ENCODE peak calls at places on chromosomes 16 and 17, in seven cellular contexts. W is HCT116, F is K562, R is SK-N-SH, Q is H1, J is GM12878, T is HepG2. P is an unnamed sample.

GRCh38 chr17:43021739-43022512 is at the start of gene VAT1:
- DNase-seq in W (peak), F (peak), R (peak), Q (no peak), J (no peak), T (peak), P (no peak)

GRCh38 chr17:34673516-34673915 is 94.1 kb downstream of the TMEM132E start:
- DNase-seq in W (no peak), F (no peak), R (no peak), Q (no peak), J (no peak), T (no peak), P (no peak)

GRCh38 chr17:35709874-35710273 is 21.6 kb upstream of the RASL10B start:
- DNase-seq in W (peak), F (no peak), R (no peak), Q (no peak), J (no peak), T (no peak), P (no peak)

GRCh38 chr17:20920813-20921199 is 122.0 kb downstream of the USP22 start:
- DNase-seq in W (no peak), F (no peak), R (no peak), Q (no peak), J (no peak), T (no peak), P (no peak)

GRCh38 chr17:51423421-51424160 is 163.2 kb downstream of the UTP18 start:
- DNase-seq in W (no peak), F (no peak), R (no peak), Q (no peak), J (no peak), T (no peak), P (no peak)

GRCh38 chr16:14303654-14304394 is 232.7 kb downstream of the MRTFB start:
- DNase-seq in W (no peak), F (peak), R (no peak), Q (no peak), J (no peak), T (no peak), P (no peak)

GRCh38 chr17:47914296-47914948 is 18.4 kb downstream of the SP2 start:
- DNase-seq in W (no peak), F (no peak), R (no peak), Q (no peak), J (no peak), T (no peak), P (no peak)

GRCh38 chr17:73420897-73421296 is 109.1 kb upstream of the CDC42EP4 start:
- DNase-seq in W (peak), F (peak), R (peak), Q (no peak), J (no peak), T (peak), P (no peak)

GRCh38 chr17:38547439-38547838 is 58.3 kb downstream of the SRCIN1 start:
- DNase-seq in W (no peak), F (no peak), R (no peak), Q (no peak), J (no peak), T (no peak), P (no peak)

GRCh38 chr17:2872282-2872681 is 76.0 kb downstream of the RAP1GAP2 start:
- DNase-seq in W (no peak), F (no peak), R (no peak), Q (no peak), J (no peak), T (no peak), P (no peak)

GRCh38 chr17:62692721-62693431 is 65.4 kb downstream of the MRC2 start:
- DNase-seq in W (no peak), F (peak), R (peak), Q (no peak), J (no peak), T (peak), P (no peak)

GRCh38 chr17:43816336-43817320 is 16.3 kb downstream of the MPP3 start:
- DNase-seq in W (no peak), F (no peak), R (no peak), Q (no peak), J (no peak), T (no peak), P (no peak)

GRCh38 chr16:1614226-1615102 is 2.3 kb downstream of the CRAMP1 start:
- DNase-seq in W (no peak), F (peak), R (peak), Q (no peak), J (no peak), T (no peak), P (no peak)

GRCh38 chr16:10876799-10877341 is at the start of gene CIITA:
- DNase-seq in W (peak), F (no peak), R (no peak), Q (no peak), J (peak), T (no peak), P (peak)

GRCh38 chr16:14365200-14365851 is 264.7 kb downstream of the PARN start:
- DNase-seq in W (no peak), F (no peak), R (no peak), Q (no peak), J (no peak), T (no peak), P (no peak)

GRCh38 chr16:77794586-77794985 is 6.2 kb downstream of the VAT1L start:
- DNase-seq in W (no peak), F (no peak), R (no peak), Q (no peak), J (no peak), T (no peak), P (no peak)

GRCh38 chr17:21278304-21279197 is 6.0 kb upstream of the MAP2K3 start:
- DNase-seq in W (no peak), F (no peak), R (no peak), Q (no peak), J (no peak), T (no peak), P (no peak)

GRCh38 chr17:45170976-45171337 is 9.3 kb downstream of the HEXIM2 start:
- DNase-seq in W (peak), F (no peak), R (peak), Q (no peak), J (no peak), T (no peak), P (no peak)

GRCh38 chr16:87806608-87807546 is 41.1 kb upstream of the KLHDC4 start:
- DNase-seq in W (peak), F (peak), R (peak), Q (no peak), J (no peak), T (peak), P (peak)

GRCh38 chr16:82881517-82881916 is 254.7 kb downstream of the CDH13 start:
- DNase-seq in W (no peak), F (no peak), R (no peak), Q (no peak), J (no peak), T (no peak), P (no peak)

GRCh38 chr17:75721463-75722011 is 278 bp downstream of the ITGB4 start:
- DNase-seq in W (no peak), F (no peak), R (peak), Q (no peak), J (no peak), T (no peak), P (no peak)

GRCh38 chr16:56860226-56861020 is 4.6 kb upstream of the SLC12A3 start:
- DNase-seq in W (no peak), F (no peak), R (no peak), Q (no peak), J (peak), T (peak), P (no peak)

GRCh38 chr17:35094902-35095301 is 24.8 kb downstream of the RAD51D start:
- DNase-seq in W (peak), F (no peak), R (no peak), Q (no peak), J (no peak), T (peak), P (no peak)

GRCh38 chr16:80299416-80299815 is 241.4 kb upstream of the DYNLRB2 start:
- DNase-seq in W (no peak), F (no peak), R (no peak), Q (no peak), J (no peak), T (peak), P (no peak)

GRCh38 chr17:17079761-17080160 is 37.5 kb downstream of the MPRIP start:
- DNase-seq in W (no peak), F (no peak), R (no peak), Q (no peak), J (no peak), T (no peak), P (no peak)

GRCh38 chr17:64133546-64134215 is 3.7 kb upstream of the ERN1 start:
- DNase-seq in W (peak), F (peak), R (peak), Q (no peak), J (no peak), T (peak), P (peak)

GRCh38 chr17:320139-320538 is 32.5 kb downstream of the RPH3AL start:
- DNase-seq in W (no peak), F (no peak), R (no peak), Q (no peak), J (no peak), T (no peak), P (no peak)

GRCh38 chr16:31502981-31503380 is 5.2 kb downstream of the RUSF1 start:
- DNase-seq in W (no peak), F (no peak), R (no peak), Q (no peak), J (no peak), T (no peak), P (no peak)

GRCh38 chr16:5054876-5055865 is 10.6 kb downstream of the C16orf89 start:
- DNase-seq in W (no peak), F (peak), R (no peak), Q (no peak), J (no peak), T (no peak), P (no peak)
- TF ChIP-seq SIN3A in W (no peak), F (no peak), R (no peak), Q (no peak), J (no peak), T (no peak), P (no peak)

GRCh38 chr17:7502987-7503386 is 18.8 kb downstream of the POLR2A start:
- DNase-seq in W (no peak), F (no peak), R (no peak), Q (no peak), J (no peak), T (no peak), P (no peak)
- TF ChIP-seq POLR2AphosphoS5 in W (no peak), F (no peak), R (no peak), Q (no peak), J (no peak), T (no peak), P (no peak)

GRCh38 chr16:69563605-69564580 is 1.9 kb upstream of the NFAT5 start:
- DNase-seq in W (no peak), F (no peak), R (no peak), Q (no peak), J (peak), T (peak), P (no peak)

GRCh38 chr16:69564845-69565610 is 738 bp upstream of the NFAT5 start:
- DNase-seq in W (no peak), F (no peak), R (no peak), Q (no peak), J (no peak), T (no peak), P (no peak)

GRCh38 chr16:69566437-69567030 is 768 bp downstream of the NFAT5 start:
- DNase-seq in W (no peak), F (peak), R (peak), Q (no peak), J (no peak), T (peak), P (no peak)

GRCh38 chr16:69567031-69567680 is 1.4 kb downstream of the NFAT5 start:
- DNase-seq in W (no peak), F (no peak), R (peak), Q (no peak), J (no peak), T (peak), P (no peak)

GRCh38 chr16:69565611-69566436 is at the start of gene NFAT5:
- DNase-seq in W (peak), F (peak), R (peak), Q (peak), J (no peak), T (peak), P (no peak)
- TF ChIP-seq CTCF in W (no peak), F (no peak), R (no peak), Q (no peak), J (no peak), T (peak), P (no peak)

GRCh38 chr17:83004791-83005380 is 74.5 kb upstream of the METRNL start:
- DNase-seq in W (no peak), F (no peak), R (peak), Q (no peak), J (no peak), T (no peak), P (no peak)

GRCh38 chr17:83007504-83008475 is 71.6 kb upstream of the METRNL start:
- DNase-seq in W (no peak), F (no peak), R (peak), Q (no peak), J (no peak), T (no peak), P (no peak)

GRCh38 chr17:83008526-83008925 is 70.9 kb upstream of the METRNL start:
- DNase-seq in W (no peak), F (no peak), R (peak), Q (no peak), J (no peak), T (no peak), P (no peak)

GRCh38 chr17:83005639-83006038 is 73.8 kb upstream of the METRNL start:
- DNase-seq in W (no peak), F (no peak), R (peak), Q (no peak), J (no peak), T (no peak), P (no peak)

DNA sequence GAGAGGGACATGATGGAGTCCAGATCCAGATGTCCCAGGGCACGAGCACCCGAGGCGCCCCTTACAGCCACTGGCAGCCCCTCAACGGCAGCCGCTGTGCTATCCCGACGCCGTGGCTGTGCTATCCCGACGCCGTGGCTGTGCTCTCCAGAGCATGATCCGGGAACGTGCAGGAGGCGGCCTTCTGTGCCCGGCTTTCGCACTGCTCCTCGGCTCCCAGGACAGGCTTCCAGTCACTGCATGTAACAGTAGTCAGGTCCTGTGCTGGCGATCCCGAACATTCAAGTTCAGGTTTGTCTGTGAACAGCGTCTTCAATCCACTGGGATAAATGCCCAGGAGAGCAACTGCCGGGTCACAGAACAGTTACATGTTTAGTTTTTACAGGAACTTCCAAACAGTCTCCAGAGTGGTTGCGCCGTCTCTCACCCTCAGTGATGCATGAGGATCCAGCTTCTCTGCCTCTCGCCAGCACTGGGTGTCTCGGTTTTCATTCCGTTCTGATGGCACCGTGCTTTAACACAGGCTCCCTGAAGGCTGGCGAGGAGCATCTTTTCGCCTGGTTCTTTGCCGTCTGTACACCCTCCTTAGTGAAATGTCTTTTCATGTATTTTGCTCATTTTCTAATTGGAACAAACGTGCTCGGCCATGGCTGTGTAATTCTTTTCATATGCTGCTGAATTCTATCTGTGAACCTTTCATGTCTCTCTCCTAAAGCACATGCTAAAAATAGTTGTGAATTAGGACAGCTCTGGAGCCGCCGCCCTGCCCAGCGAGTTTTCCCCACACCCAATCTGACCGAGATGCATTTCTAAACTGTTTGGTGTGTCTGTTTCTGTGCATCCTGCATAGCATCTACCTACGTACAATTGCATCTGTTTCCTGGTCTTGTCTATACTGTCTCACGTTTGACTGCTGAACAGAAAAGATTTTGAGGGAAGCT is 72.6 kb upstream of the METRNL start:
- DNase-seq in W (no peak), F (no peak), R (peak), Q (no peak), J (no peak), T (no peak), P (no peak)
- TF ChIP-seq SIN3A in W (no peak), F (no peak), R (no peak), Q (no peak), J (no peak), T (no peak), P (no peak)

GRCh38 chr16:27228621-27229501 is 25.5 kb downstream of the KDM8 start:
- DNase-seq in W (no peak), F (peak), R (no peak), Q (no peak), J (no peak), T (no peak), P (no peak)
- TF ChIP-seq POLR2AphosphoS5 in W (no peak), F (no peak), R (no peak), Q (no peak), J (no peak), T (no peak), P (no peak)

DNA sequence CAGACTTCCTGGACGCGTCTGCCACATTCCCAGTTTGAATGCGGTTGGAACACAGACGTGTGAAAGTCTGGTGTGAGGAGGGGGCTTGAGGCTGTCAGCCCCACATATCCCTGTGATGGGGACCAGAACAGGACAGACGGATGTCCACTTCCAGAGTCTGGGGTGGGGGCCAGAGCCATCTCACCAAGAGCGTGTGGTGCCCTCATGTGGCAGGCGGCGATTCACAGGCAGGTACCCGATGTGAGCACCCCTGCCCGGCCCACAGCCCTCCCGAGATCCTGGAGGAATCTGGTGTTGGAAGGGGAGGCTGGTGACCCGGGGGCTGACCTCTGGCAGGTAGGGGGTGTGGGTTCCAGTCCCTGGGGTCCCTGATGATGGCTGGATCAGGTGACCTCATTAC is 51.5 kb downstream of the ENGASE start:
- DNase-seq in W (no peak), F (peak), R (peak), Q (no peak), J (no peak), T (peak), P (no peak)
- TF ChIP-seq CTCF in W (peak), F (peak), R (peak), Q (peak), J (no peak), T (peak), P (no peak)

DNA sequence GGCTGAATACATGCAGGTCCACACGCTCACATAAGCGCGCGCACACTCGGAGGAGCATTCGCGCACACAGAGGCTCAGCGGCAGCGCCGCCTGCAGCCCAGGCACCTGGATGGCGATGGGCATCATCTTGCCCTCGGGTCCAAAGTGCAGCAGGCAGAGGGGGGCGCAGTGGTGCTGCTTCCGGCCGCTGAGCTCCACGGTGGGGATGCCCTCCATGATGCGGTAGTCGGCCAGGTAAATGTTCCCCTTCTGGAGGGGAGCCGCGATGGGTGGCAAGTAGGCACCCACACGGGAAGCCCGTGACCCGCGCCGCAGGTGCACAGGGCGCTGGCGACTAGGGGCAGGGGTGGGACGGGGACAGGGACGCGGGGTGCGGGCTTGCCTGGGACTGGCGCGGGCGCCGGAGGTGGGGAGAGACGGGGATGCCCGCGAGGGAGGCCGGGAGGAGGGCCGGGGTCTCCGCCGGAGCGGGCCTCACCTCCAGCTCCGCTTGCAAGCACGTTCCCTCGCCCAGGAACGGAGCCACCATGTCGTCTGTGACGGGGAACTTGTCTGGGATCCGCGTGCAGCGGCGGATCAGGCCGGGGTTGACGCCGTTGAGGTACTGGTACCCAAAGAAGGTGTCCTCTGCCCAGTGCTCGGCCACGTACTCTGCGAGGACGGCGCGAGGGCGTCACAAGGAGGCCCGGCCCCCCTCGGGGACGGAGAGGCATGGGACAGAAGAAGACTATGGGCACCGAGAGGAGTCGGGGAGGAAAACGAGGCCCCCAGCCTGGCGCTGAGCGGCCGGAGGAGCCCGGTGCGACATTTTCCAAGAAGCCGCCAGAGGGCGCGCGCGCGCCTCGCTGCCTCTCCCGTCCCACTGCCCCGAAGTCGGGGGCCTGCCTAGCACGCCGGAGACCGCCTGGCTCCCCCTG is 8.0 kb downstream of the ALOX12B start:
- DNase-seq in W (peak), F (peak), R (peak), Q (peak), J (no peak), T (peak), P (no peak)
- TF ChIP-seq SIN3A in W (no peak), F (no peak), R (no peak), Q (peak), J (no peak), T (no peak), P (no peak)

GRCh38 chr17:81516439-81516838 is 3.8 kb upstream of the ACTG1 start:
- DNase-seq in W (no peak), F (no peak), R (no peak), Q (no peak), J (no peak), T (no peak), P (no peak)
- TF ChIP-seq POLR2AphosphoS5 in W (peak), F (no peak), R (no peak), Q (no peak), J (peak), T (no peak), P (peak)

GRCh38 chr17:27203241-27203640 is 90.7 kb upstream of the WSB1 start:
- DNase-seq in W (no peak), F (no peak), R (no peak), Q (no peak), J (no peak), T (no peak), P (no peak)

GRCh38 chr17:27200476-27200875 is 93.4 kb upstream of the WSB1 start:
- DNase-seq in W (no peak), F (no peak), R (no peak), Q (no peak), J (no peak), T (no peak), P (no peak)

GRCh38 chr17:27207073-27207511 is 86.8 kb upstream of the WSB1 start:
- DNase-seq in W (peak), F (no peak), R (no peak), Q (no peak), J (no peak), T (no peak), P (peak)

GRCh38 chr17:27209316-27209715 is 84.6 kb upstream of the WSB1 start:
- DNase-seq in W (no peak), F (no peak), R (peak), Q (no peak), J (no peak), T (no peak), P (no peak)

GRCh38 chr17:27206447-27206846 is 87.5 kb upstream of the WSB1 start:
- DNase-seq in W (peak), F (peak), R (no peak), Q (no peak), J (no peak), T (peak), P (no peak)
- TF ChIP-seq CTCF in W (peak), F (peak), R (peak), Q (no peak), J (peak), T (peak), P (peak)